ENCODE peak calls at places on chromosomes 2 and 18, in four cellular contexts. R is prostate gland, T is brain microvascular endothelial cell, M is endothelial cell. B is an unnamed sample.

GRCh38 chr2:207285451-207285771 is 119.7 kb upstream of the KLF7 start:
- DNase-seq in R (no peak), T (no peak), M (no peak), B (no peak)

GRCh38 chr2:235827585-235827992 is 333.7 kb downstream of the AGAP1 start:
- DNase-seq in R (no peak), T (peak; percentile 62), M (no peak), B (no peak)

GRCh38 chr2:68379184-68379708 is 14.2 kb downstream of the PLEK start:
- DNase-seq in R (no peak), T (no peak), M (no peak), B (no peak)

GRCh38 chr18:58004317-58004716 is 39.7 kb upstream of the NEDD4L start:
- DNase-seq in R (no peak), T (peak; percentile 23), M (no peak), B (no peak)

GRCh38 chr2:238743243-238744068 is 104.4 kb upstream of the TWIST2 start:
- DNase-seq in R (no peak), T (no peak), M (no peak), B (no peak)

GRCh38 chr18:35024965-35025364 is 16.2 kb upstream of the MAPRE2 start:
- DNase-seq in R (peak; percentile 34), T (peak; percentile 34), M (no peak), B (peak; percentile 90)

GRCh38 chr18:59853380-59853779 is 46.4 kb upstream of the PMAIP1 start:
- DNase-seq in R (no peak), T (no peak), M (no peak), B (no peak)

GRCh38 chr2:157252529-157252928 is 5.0 kb upstream of the GALNT5 start:
- DNase-seq in R (no peak), T (no peak), M (no peak), B (no peak)

GRCh38 chr2:222825031-222825430 is 35.8 kb upstream of the ACSL3 start:
- DNase-seq in R (no peak), T (no peak), M (no peak), B (no peak)

GRCh38 chr18:35131387-35132283 is 90.4 kb downstream of the MAPRE2 start:
- DNase-seq in R (no peak), T (no peak), M (no peak), B (no peak)

GRCh38 chr2:188571543-188571942 is 279.9 kb downstream of the GULP1 start:
- DNase-seq in R (no peak), T (no peak), M (no peak), B (no peak)

GRCh38 chr18:2657788-2658458 is 2.4 kb downstream of the SMCHD1 start:
- DNase-seq in R (peak; percentile 36), T (no peak), M (no peak), B (no peak)

GRCh38 chr18:33421225-33421624 is 19.3 kb downstream of the CCDC178 start:
- DNase-seq in R (peak; percentile 48), T (no peak), M (no peak), B (no peak)

GRCh38 chr18:54712315-54712714 is 116.0 kb upstream of the RAB27B start:
- DNase-seq in R (no peak), T (peak; percentile 79), M (no peak), B (no peak)

GRCh38 chr2:108776475-108776874 is 10.1 kb upstream of the CCDC138 start:
- DNase-seq in R (no peak), T (no peak), M (no peak), B (no peak)

DNA sequence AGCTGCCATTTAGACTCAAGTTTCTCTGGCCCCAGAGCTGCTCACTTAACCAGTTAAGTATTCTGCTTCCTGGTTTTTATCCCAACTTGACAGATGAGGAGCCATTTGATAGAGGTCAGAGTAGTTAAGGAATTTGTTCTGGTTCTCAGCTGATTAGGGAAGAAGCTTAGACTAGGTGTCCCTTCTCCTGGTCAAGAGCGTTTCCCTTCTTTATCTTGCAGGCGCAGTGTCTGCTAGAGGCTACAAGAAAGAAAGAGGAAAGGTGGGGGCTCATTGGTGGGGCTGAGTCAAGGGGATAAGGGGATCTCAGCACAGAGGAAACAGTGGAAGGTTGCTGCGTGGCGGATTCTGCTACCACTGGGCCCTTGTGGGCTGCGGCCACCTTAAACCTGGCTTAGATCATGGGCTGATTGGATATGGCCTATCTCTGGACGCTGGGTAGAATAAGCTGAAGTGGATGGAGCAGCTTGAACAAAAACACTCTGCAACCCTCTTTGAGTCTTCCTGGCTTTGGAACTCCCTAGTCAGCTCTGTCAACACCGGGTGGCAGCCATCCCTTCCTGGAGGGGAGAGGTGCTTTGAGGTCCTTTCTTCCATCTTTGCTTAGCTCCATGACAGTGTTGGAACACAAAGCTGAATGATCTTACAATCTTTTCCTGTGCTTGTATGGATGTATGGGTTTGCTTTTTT is 70.8 kb downstream of the QPCT start:
- DNase-seq in R (no peak), T (no peak), M (no peak), B (no peak)
- TF ChIP-seq CTCF in R (no peak), T (peak; percentile 58), M (no peak), B (no peak)

DNA sequence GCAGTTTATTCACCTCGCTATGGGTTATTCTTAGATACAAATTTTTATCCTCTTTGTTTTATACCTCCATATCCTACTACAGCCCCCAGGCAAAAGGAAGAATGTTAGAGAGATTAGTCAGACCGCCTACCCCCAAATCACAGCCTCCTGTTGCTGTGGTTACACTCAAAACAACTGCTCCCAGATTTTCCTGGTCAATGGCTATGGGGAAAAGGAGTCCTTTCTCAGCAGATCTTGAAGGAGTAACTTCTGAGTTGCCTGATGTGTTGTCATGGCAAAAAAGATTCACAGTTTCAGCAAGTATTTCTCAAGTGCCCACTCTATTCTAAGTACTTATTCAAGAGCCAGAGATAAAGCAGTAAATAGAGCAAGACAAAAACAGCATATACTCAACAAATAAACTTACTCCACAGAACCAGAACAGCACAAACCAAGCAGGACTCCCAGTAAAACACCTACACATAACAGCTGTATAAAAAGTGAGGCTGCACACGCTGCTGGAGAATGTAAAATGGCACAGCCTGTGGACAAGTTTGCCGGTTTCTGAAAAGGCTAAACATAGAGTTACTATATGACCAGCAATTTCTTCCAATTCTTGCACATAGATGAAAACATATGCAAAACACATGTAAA is 104.8 kb downstream of the NOL10 start:
- DNase-seq in R (no peak), T (peak; percentile 91), M (no peak), B (no peak)
- TF ChIP-seq CTCF in R (no peak), T (no peak), M (no peak), B (no peak)

DNA sequence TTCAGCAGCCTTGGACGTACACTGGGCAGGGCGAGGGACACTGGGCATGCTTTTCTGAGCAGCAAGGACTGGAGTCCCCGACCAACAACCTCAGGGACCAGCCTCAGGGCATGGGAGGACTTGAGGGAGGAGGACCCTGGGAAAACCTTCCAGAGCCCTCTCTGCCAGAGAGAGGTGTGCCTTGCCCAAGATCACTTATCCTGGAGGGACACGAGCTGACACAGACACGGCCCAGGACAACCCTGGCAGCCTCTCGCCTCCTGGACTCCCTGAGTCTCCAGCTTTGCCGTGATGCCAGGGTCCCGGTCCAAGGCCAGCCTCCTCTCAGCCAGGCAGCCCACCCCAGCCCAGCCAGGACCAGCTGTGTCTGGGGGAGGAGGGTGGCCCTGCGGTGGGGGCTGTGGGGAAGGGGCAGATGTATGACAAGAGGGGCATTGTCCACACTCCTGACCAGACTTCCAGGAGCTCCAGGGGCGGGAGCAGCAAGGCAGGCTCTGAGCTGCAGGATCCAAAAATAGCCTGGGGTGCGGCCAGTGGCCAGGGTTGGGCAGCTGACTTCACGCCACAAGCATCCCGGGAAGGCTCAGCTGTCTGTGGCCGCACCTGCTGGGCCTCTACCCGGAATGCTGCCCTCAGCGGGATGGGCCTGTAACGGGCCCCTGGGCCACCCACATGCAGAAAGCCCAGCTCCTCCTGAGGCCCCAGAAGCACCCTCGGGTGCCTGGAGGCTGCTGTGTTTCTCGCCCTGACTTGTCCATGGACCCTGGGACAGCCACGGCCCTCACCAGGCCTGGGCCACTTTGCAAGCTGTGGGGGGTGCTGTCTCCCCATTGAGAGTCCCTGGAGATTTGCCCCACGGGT is 65.5 kb upstream of the GPC1 start:
- DNase-seq in R (peak; percentile 39), T (peak; percentile 72), M (no peak), B (peak; percentile 63)
- TF ChIP-seq CTCF in R (no peak), T (no peak), M (no peak), B (no peak)

DNA sequence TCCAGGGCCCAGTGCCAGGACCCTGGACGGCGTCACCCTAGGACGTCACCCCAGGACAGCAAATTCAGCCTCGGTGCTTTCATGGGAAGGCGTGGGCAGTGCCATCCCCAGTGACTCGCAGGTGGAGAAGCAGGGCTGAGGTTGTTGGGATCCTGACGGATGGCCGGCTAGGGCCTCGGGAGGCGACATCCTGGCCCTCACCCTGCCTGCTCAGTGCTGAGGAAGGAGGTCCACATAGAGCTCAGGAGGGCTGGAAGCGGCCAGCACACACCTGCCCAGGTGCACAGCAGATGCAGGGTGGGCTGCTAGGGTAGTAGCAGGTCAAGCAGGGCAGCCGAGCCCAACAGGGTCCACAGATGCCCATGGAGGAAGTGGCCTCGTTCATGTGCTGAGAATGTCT is 482.0 kb upstream of the SALL3 start:
- DNase-seq in R (no peak), T (no peak), M (no peak), B (no peak)
- TF ChIP-seq CTCF in R (no peak), T (no peak), M (no peak), B (no peak)

GRCh38 chr2:65742977-65743376 is 310.6 kb upstream of the SPRED2 start:
- DNase-seq in R (no peak), T (no peak), M (no peak), B (no peak)
- TF ChIP-seq CTCF in R (no peak), T (peak; percentile 40), M (no peak), B (no peak)

GRCh38 chr2:152375174-152375573 is 40.2 kb downstream of the FMNL2 start:
- DNase-seq in R (no peak), T (no peak), M (no peak), B (no peak)
- TF ChIP-seq CTCF in R (no peak), T (no peak), M (no peak), B (no peak)

B was measured in body of pancreas.